ENCODE peak calls at places on chromosomes 1 and 21, in ten cellular contexts. C is Panc1, N is AG04450, V is SJSA1, M is IMR-90, P is fibroblast of pulmonary artery, S is spleen, Y is H7, U is GM06990, D is AG10803. A is an unnamed sample.
A peak's percentile ranks its signal among the peaks of the same experiment; 100 is the strongest.

GRCh38 chr1:109802901-109803561 is 39.3 kb upstream of the EPS8L3 start:
- DNase-seq in C (no peak), N (no peak), V (no peak), M (no peak), P (no peak), S (no peak), Y (no peak), U (no peak), D (no peak), A (no peak)

GRCh38 chr21:44890338-44890931 is 16.9 kb upstream of the PTTG1IP start:
- DNase-seq in C (no peak), N (no peak), V (no peak), M (no peak), P (no peak), S (peak; percentile 69), Y (no peak), U (no peak), D (no peak), A (no peak)

GRCh38 chr1:12604114-12604874 is 13.7 kb downstream of the DHRS3 start:
- DNase-seq in C (peak; percentile 91), N (peak; percentile 90), V (peak; percentile 88), M (peak; percentile 99), P (peak; percentile 99), S (no peak), Y (peak; percentile 46), U (no peak), D (peak; percentile 97), A (peak; percentile 79)

GRCh38 chr1:14980801-14981200 is 172.7 kb upstream of the TMEM51 start:
- DNase-seq in C (no peak), N (no peak), V (no peak), M (peak; percentile 56), P (no peak), S (no peak), Y (no peak), U (no peak), D (peak; percentile 12), A (no peak)

GRCh38 chr21:33105088-33105487 is 35.1 kb downstream of the OLIG1 start:
- DNase-seq in C (no peak), N (no peak), V (no peak), M (no peak), P (no peak), S (no peak), Y (peak; percentile 61), U (no peak), D (no peak), A (no peak)

GRCh38 chr1:167666416-167666815 is 36.4 kb downstream of the RCSD1 start:
- DNase-seq in C (no peak), N (no peak), V (peak; percentile 65), M (peak; percentile 45), P (peak; percentile 74), S (no peak), Y (no peak), U (no peak), D (peak; percentile 92), A (no peak)

GRCh38 chr1:181103404-181103803 is 14.9 kb downstream of the IER5 start:
- DNase-seq in C (no peak), N (no peak), V (no peak), M (no peak), P (no peak), S (no peak), Y (no peak), U (no peak), D (no peak), A (no peak)

GRCh38 chr1:27755865-27756264 is 17.2 kb upstream of the STX12 start:
- DNase-seq in C (no peak), N (no peak), V (no peak), M (no peak), P (no peak), S (no peak), Y (no peak), U (no peak), D (no peak), A (no peak)

GRCh38 chr1:223221686-223222085 is 78.6 kb upstream of the TLR5 start:
- DNase-seq in C (no peak), N (no peak), V (no peak), M (no peak), P (no peak), S (no peak), Y (no peak), U (no peak), D (no peak), A (no peak)

GRCh38 chr1:5562331-5562730 is 429.9 kb downstream of the NPHP4 start:
- DNase-seq in C (no peak), N (no peak), V (no peak), M (no peak), P (no peak), S (no peak), Y (no peak), U (no peak), D (no peak), A (no peak)

GRCh38 chr1:184242507-184242943 is 144.3 kb upstream of the C1orf21 start:
- DNase-seq in C (no peak), N (peak; percentile 49), V (peak; percentile 36), M (peak; percentile 91), P (peak; percentile 41), S (no peak), Y (peak; percentile 22), U (no peak), D (peak; percentile 50), A (peak; percentile 75)

GRCh38 chr1:204941415-204942338 is 71.0 kb downstream of the NFASC start:
- DNase-seq in C (peak; percentile 53), N (no peak), V (peak; percentile 12), M (peak; percentile 31), P (peak; percentile 56), S (peak; percentile 86), Y (peak; percentile 88), U (no peak), D (peak; percentile 64), A (peak; percentile 96)

GRCh38 chr1:84836145-84836544 is 56.9 kb downstream of the LPAR3 start:
- DNase-seq in C (no peak), N (no peak), V (no peak), M (no peak), P (peak; percentile 27), S (no peak), Y (no peak), U (no peak), D (no peak), A (no peak)

GRCh38 chr1:244664353-244664752 is 11.4 kb downstream of the DESI2 start:
- DNase-seq in C (no peak), N (no peak), V (no peak), M (peak; percentile 10), P (no peak), S (no peak), Y (no peak), U (no peak), D (no peak), A (no peak)

GRCh38 chr1:71521655-71522264 is 440.9 kb upstream of the ZRANB2 start:
- DNase-seq in C (peak; percentile 13), N (peak; percentile 11), V (peak; percentile 14), M (peak; percentile 43), P (peak; percentile 75), S (no peak), Y (peak; percentile 12), U (no peak), D (peak; percentile 55), A (peak; percentile 44)

DNA sequence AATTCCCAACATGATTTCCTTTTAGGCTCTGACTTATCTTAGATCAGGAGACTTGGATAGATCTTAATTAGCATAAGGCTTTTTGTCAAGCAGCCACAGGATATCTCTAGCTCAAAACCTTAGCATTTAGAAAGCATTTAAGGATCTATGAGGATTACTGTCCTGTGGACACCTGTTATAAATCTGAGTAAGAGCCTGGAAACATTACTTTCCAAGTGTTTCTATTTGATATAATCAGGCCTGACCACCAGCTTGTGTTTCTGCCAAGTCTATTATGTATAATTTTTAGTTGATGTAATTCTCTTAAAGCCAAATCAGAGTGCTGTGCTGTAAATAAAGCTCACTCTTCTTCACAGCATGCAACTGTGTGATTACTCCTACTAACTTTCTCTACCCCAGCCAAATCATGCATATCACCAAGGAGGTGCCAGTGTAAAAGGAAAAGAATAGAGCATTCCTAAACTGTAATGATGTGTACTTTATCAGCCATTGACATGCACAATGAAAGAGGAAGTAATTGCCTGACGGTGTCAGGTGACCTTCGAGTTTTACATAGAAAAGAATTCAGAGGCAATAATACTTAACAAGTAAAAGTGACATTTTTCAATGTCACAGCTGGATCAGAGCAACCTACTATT is 309.9 kb upstream of the PRMT6 start:
- DNase-seq in C (no peak), N (no peak), V (no peak), M (no peak), P (no peak), S (no peak), Y (peak; percentile 14), U (no peak), D (no peak), A (peak; percentile 14)
- H3K4me3 ChIP-seq in C (no peak overlapping the region), N (no peak overlapping the region), V (no peak overlapping the region), M (no peak overlapping the region), P (no peak overlapping the region), S (no peak overlapping the region), Y (no peak overlapping the region), U (no peak overlapping the region), D (no peak overlapping the region), A (no peak overlapping the region)

GRCh38 chr1:66237722-66238479 is 296.1 kb upstream of the SGIP1 start:
- DNase-seq in C (no peak), N (no peak), V (no peak), M (peak; percentile 21), P (no peak), S (no peak), Y (no peak), U (no peak), D (no peak), A (no peak)
- H3K4me3 ChIP-seq in C (no peak overlapping the region), N (no peak overlapping the region), V (no peak overlapping the region), M (no peak overlapping the region), P (no peak overlapping the region), S (no peak overlapping the region), Y (no peak overlapping the region), U (no peak overlapping the region), D (no peak overlapping the region), A (no peak overlapping the region)

DNA sequence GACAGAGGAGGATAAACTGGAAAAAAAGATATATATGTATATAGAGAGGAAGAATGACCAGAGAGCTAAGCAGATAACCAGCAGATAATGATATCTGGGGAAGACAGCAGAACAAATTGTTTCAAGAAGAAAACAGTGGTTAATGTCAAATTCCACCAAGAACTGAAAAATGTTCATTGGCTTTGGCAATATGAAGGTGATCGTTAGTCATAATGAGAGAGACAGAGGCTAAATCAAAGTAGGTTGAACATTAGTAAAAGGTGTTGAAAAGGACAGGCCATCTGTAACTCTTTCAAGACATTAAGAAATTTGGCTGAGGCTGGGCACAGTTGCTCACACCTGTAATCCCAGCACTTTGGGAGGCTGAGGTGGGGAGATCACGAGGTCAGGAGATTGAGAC is 25.3 kb upstream of the CR2 start:
- DNase-seq in C (no peak), N (no peak), V (no peak), M (no peak), P (no peak), S (no peak), Y (no peak), U (no peak), D (no peak), A (no peak)
- H3K4me3 ChIP-seq in C (no peak overlapping the region), N (no peak overlapping the region), V (no peak overlapping the region), M (no peak overlapping the region), P (no peak overlapping the region), S (no peak overlapping the region), Y (no peak overlapping the region), U (no peak overlapping the region), D (no peak overlapping the region), A (no peak overlapping the region)

DNA sequence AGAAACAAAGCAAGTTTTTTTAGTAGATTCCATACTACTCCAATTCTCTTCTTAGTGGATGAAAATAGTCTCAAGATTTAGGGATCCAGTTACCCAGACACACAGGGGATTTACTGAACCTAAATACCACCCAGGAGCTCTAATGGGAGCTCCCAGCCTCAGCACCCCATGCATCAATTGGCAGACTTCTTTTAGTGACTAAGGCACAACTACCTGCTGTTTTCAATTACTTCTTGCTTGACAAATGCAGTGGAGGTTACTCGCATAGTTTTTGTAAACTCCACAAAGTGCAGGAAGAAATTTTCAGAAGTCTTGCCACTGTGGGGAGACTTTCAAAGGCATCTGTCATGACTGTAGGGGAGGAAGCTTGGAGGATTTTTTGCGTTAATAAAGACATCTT is 35.5 kb upstream of the MAP10 start:
- DNase-seq in C (no peak), N (no peak), V (no peak), M (no peak), P (no peak), S (no peak), Y (peak; percentile 19), U (no peak), D (peak; percentile 57), A (no peak)
- H3K4me3 ChIP-seq in C (no peak overlapping the region), N (no peak overlapping the region), V (no peak overlapping the region), M (no peak overlapping the region), P (no peak overlapping the region), S (no peak overlapping the region), Y (no peak overlapping the region), U (no peak overlapping the region), D (no peak overlapping the region), A (no peak overlapping the region)

A was measured in WERI-Rb-1.